ENCODE peak calls at places on chromosomes 11 and 22, in eight cellular contexts. One of them, this sample, is unnamed.
A peak's percentile ranks its signal among the peaks of the same experiment; 100 is the strongest.

GRCh38 chr11:69598147-69598546 is 42.8 kb upstream of the CCND1 start:
- DNase-seq in neural crest cell: no peak
- DNase-seq in fibroblast of the aortic adventitia: no peak
- DNase-seq in A549: no peak
- DNase-seq in sigmoid colon: no peak
- DNase-seq in esophagus squamous epithelium: no peak
- DNase-seq in cardiac fibroblast: peak; percentile 13
- DNase-seq in nephron progenitor cell: no peak
- DNase-seq in this sample: no peak

GRCh38 chr11:27242591-27242990 is 120.4 kb downstream of the CCDC34 start:
- DNase-seq in A549: no peak
- DNase-seq in nephron progenitor cell: no peak
- DNase-seq in cardiac fibroblast: no peak
- DNase-seq in neural crest cell: no peak
- DNase-seq in sigmoid colon: no peak
- DNase-seq in fibroblast of the aortic adventitia: peak; percentile 63
- DNase-seq in esophagus squamous epithelium: no peak
- DNase-seq in this sample: no peak

GRCh38 chr11:106087815-106088435 is 10.5 kb downstream of the AASDHPPT start:
- DNase-seq in sigmoid colon: peak; percentile 71
- DNase-seq in neural crest cell: peak; percentile 23
- DNase-seq in cardiac fibroblast: peak; percentile 80
- DNase-seq in A549: no peak
- DNase-seq in nephron progenitor cell: peak; percentile 44
- DNase-seq in esophagus squamous epithelium: no peak
- DNase-seq in fibroblast of the aortic adventitia: peak; percentile 78
- DNase-seq in this sample: peak; percentile 41

GRCh38 chr11:2480874-2481220 is 36.0 kb downstream of the KCNQ1 start:
- DNase-seq in neural crest cell: no peak
- DNase-seq in cardiac fibroblast: no peak
- DNase-seq in sigmoid colon: no peak
- DNase-seq in A549: no peak
- DNase-seq in fibroblast of the aortic adventitia: no peak
- DNase-seq in nephron progenitor cell: no peak
- DNase-seq in esophagus squamous epithelium: no peak
- DNase-seq in this sample: no peak

GRCh38 chr11:64245401-64245796 is 1.3 kb downstream of the PPP1R14B start:
- DNase-seq in fibroblast of the aortic adventitia: no peak
- DNase-seq in neural crest cell: no peak
- DNase-seq in A549: no peak
- DNase-seq in sigmoid colon: peak; percentile 84
- DNase-seq in cardiac fibroblast: no peak
- DNase-seq in esophagus squamous epithelium: no peak
- DNase-seq in nephron progenitor cell: no peak
- DNase-seq in this sample: peak; percentile 66

GRCh38 chr11:45806937-45807791 is 2.2 kb downstream of the SLC35C1 start:
- DNase-seq in A549: no peak
- DNase-seq in fibroblast of the aortic adventitia: no peak
- DNase-seq in neural crest cell: no peak
- DNase-seq in nephron progenitor cell: no peak
- DNase-seq in cardiac fibroblast: no peak
- DNase-seq in esophagus squamous epithelium: no peak
- DNase-seq in sigmoid colon: peak; percentile 28
- DNase-seq in this sample: no peak

GRCh38 chr22:22431271-22432220 is 77.0 kb downstream of the ZNF280B start:
- DNase-seq in cardiac fibroblast: peak; percentile 64
- DNase-seq in neural crest cell: peak; percentile 75
- DNase-seq in nephron progenitor cell: peak; percentile 81
- DNase-seq in fibroblast of the aortic adventitia: peak; percentile 55
- DNase-seq in esophagus squamous epithelium: no peak
- DNase-seq in A549: peak; percentile 53
- DNase-seq in sigmoid colon: peak; percentile 72
- DNase-seq in this sample: peak; percentile 66

GRCh38 chr11:56700919-56701485 is 2.1 kb downstream of the OR9G1 start:
- DNase-seq in nephron progenitor cell: no peak
- DNase-seq in cardiac fibroblast: no peak
- DNase-seq in sigmoid colon: no peak
- DNase-seq in A549: no peak
- DNase-seq in fibroblast of the aortic adventitia: no peak
- DNase-seq in neural crest cell: no peak
- DNase-seq in esophagus squamous epithelium: no peak
- DNase-seq in this sample: no peak

GRCh38 chr22:22342697-22343602 is 98.4 kb downstream of the VPREB1 start:
- DNase-seq in A549: peak; percentile 43
- DNase-seq in esophagus squamous epithelium: no peak
- DNase-seq in neural crest cell: peak; percentile 33
- DNase-seq in sigmoid colon: no peak
- DNase-seq in fibroblast of the aortic adventitia: peak; percentile 16
- DNase-seq in nephron progenitor cell: peak; percentile 82
- DNase-seq in cardiac fibroblast: peak; percentile 29
- DNase-seq in this sample: peak; percentile 78

GRCh38 chr11:133809525-133810178 is 35.7 kb downstream of the SPATA19 start:
- DNase-seq in fibroblast of the aortic adventitia: no peak
- DNase-seq in esophagus squamous epithelium: no peak
- DNase-seq in neural crest cell: no peak
- DNase-seq in cardiac fibroblast: no peak
- DNase-seq in sigmoid colon: no peak
- DNase-seq in A549: no peak
- DNase-seq in nephron progenitor cell: no peak
- DNase-seq in this sample: no peak

DNA sequence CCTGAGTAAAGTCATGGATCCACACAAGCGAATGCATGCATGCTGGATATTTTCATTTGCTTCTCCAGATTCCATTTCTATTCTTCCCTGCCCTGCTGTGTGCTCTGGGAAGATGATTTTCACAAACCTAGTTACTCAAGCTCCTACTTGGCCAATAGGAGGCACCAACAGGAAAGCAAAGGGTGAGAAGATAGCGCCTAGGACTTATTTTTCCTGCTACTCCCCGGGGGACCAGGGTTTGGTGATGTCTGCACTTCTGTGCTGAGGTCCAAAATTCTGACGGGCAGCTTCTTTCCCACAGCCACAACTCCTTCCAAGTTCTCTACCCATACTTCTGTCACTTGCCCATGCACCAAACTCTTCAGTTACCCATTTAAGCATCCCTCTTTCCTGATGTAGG is 509.3 kb upstream of the TENM4 start:
- DNase-seq in neural crest cell: no peak
- DNase-seq in A549: no peak
- DNase-seq in nephron progenitor cell: no peak
- DNase-seq in fibroblast of the aortic adventitia: no peak
- DNase-seq in cardiac fibroblast: no peak
- DNase-seq in esophagus squamous epithelium: no peak
- DNase-seq in sigmoid colon: no peak
- DNase-seq in this sample: no peak
- TF ChIP-seq CTCF in neural crest cell: no peak
- TF ChIP-seq CTCF in A549: no peak
- TF ChIP-seq CTCF in nephron progenitor cell: no peak
- TF ChIP-seq CTCF in fibroblast of the aortic adventitia: no peak
- TF ChIP-seq CTCF in cardiac fibroblast: no peak
- TF ChIP-seq CTCF in esophagus squamous epithelium: no peak
- TF ChIP-seq CTCF in sigmoid colon: no peak
- TF ChIP-seq CTCF in this sample: no peak

DNA sequence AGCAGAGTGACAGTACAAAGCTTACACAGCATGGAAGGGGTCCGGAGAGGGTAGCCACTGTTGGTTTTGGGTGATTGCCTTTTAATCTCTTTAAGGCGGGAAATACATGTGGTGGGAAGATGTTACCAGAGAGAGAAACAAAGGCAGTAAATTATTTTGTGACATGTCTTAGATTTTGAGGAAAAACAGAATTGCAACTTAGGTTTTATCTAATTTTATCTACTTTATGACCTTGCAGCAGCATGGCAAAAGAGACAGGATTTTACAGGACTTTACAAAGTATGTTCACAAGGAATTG is 1.9 kb downstream of the IFITM2 start:
- DNase-seq in fibroblast of the aortic adventitia: no peak
- DNase-seq in sigmoid colon: no peak
- DNase-seq in esophagus squamous epithelium: no peak
- DNase-seq in A549: no peak
- DNase-seq in neural crest cell: no peak
- DNase-seq in cardiac fibroblast: no peak
- DNase-seq in nephron progenitor cell: no peak
- DNase-seq in this sample: no peak
- TF ChIP-seq CTCF in fibroblast of the aortic adventitia: no peak
- TF ChIP-seq CTCF in sigmoid colon: no peak
- TF ChIP-seq CTCF in esophagus squamous epithelium: no peak
- TF ChIP-seq CTCF in A549: no peak
- TF ChIP-seq CTCF in neural crest cell: no peak
- TF ChIP-seq CTCF in cardiac fibroblast: no peak
- TF ChIP-seq CTCF in nephron progenitor cell: no peak
- TF ChIP-seq CTCF in this sample: no peak

DNA sequence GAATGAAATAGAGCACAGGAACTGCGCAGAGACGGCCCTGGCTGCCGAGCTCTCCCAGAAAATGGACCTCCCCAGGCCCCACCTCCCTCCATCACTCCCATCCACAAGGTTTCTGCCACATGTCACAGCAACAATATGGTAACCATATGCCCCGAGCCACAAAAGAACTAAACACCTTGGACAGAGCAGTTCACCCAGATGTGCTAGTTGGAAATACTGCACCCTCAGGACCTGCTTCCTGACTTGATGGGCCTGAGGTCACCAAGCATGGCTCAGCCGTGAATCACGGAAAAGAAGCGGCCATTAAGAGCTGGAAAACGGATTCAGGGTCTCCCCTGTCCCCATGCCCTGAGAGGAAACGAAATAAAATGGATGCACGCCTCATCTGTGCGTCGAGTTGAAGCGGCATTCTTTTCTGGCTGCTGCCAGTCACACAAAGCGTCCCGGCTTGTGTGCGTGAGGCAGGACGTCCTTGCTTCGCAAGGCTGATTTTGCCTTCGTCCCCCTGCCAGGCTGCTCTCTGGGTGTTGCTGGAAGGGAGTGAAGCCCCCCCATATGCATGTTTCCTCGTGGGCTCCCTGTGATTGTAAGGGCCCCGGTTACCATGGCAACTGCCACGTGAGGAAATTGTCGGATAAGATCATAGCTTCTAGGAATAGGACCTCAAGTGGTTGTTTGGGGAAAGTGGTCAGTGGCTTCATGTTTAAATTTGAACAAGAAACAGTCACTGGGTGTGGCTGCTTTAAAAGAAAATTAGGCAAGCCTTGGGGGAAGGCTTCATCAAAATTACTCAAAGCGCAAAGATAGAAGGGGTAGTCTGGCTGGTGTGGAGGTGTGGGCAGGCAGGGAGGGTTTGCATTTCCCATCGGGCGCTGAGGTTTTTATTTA is 51.7 kb downstream of the FLI1 start:
- DNase-seq in A549: no peak
- DNase-seq in esophagus squamous epithelium: no peak
- DNase-seq in nephron progenitor cell: peak; percentile 27
- DNase-seq in sigmoid colon: no peak
- DNase-seq in cardiac fibroblast: peak; percentile 35
- DNase-seq in neural crest cell: no peak
- DNase-seq in fibroblast of the aortic adventitia: peak; percentile 70
- DNase-seq in this sample: no peak
- TF ChIP-seq CTCF in A549: no peak
- TF ChIP-seq CTCF in esophagus squamous epithelium: no peak
- TF ChIP-seq CTCF in nephron progenitor cell: no peak
- TF ChIP-seq CTCF in sigmoid colon: no peak
- TF ChIP-seq CTCF in cardiac fibroblast: no peak
- TF ChIP-seq CTCF in neural crest cell: no peak
- TF ChIP-seq CTCF in fibroblast of the aortic adventitia: peak; percentile 28
- TF ChIP-seq CTCF in this sample: no peak

GRCh38 chr11:111975076-111975806 is 38.1 kb downstream of the DIXDC1 start:
- DNase-seq in fibroblast of the aortic adventitia: no peak
- DNase-seq in esophagus squamous epithelium: no peak
- DNase-seq in nephron progenitor cell: no peak
- DNase-seq in cardiac fibroblast: no peak
- DNase-seq in A549: no peak
- DNase-seq in neural crest cell: no peak
- DNase-seq in sigmoid colon: no peak
- DNase-seq in this sample: no peak
- TF ChIP-seq CTCF in fibroblast of the aortic adventitia: peak; percentile 18
- TF ChIP-seq CTCF in esophagus squamous epithelium: peak; percentile 21
- TF ChIP-seq CTCF in nephron progenitor cell: no peak
- TF ChIP-seq CTCF in cardiac fibroblast: peak; percentile 11
- TF ChIP-seq CTCF in A549: no peak
- TF ChIP-seq CTCF in neural crest cell: no peak
- TF ChIP-seq CTCF in sigmoid colon: no peak
- TF ChIP-seq CTCF in this sample: no peak

GRCh38 chr11:121321614-121322243 is 29.2 kb downstream of the SC5D start:
- DNase-seq in esophagus squamous epithelium: no peak
- DNase-seq in nephron progenitor cell: no peak
- DNase-seq in sigmoid colon: no peak
- DNase-seq in A549: no peak
- DNase-seq in cardiac fibroblast: peak; percentile 39
- DNase-seq in fibroblast of the aortic adventitia: peak; percentile 35
- DNase-seq in neural crest cell: no peak
- DNase-seq in this sample: no peak

GRCh38 chr11:121326230-121326629 is 33.7 kb downstream of the SC5D start:
- DNase-seq in cardiac fibroblast: no peak
- DNase-seq in neural crest cell: no peak
- DNase-seq in sigmoid colon: no peak
- DNase-seq in fibroblast of the aortic adventitia: no peak
- DNase-seq in A549: no peak
- DNase-seq in esophagus squamous epithelium: no peak
- DNase-seq in nephron progenitor cell: no peak
- DNase-seq in this sample: no peak

GRCh38 chr11:121328213-121328966 is 35.8 kb downstream of the SC5D start:
- DNase-seq in neural crest cell: no peak
- DNase-seq in fibroblast of the aortic adventitia: no peak
- DNase-seq in cardiac fibroblast: no peak
- DNase-seq in sigmoid colon: no peak
- DNase-seq in esophagus squamous epithelium: no peak
- DNase-seq in A549: no peak
- DNase-seq in nephron progenitor cell: no peak
- DNase-seq in this sample: peak; percentile 41

GRCh38 chr11:121318848-121319834 is 26.6 kb downstream of the SC5D start:
- DNase-seq in esophagus squamous epithelium: no peak
- DNase-seq in nephron progenitor cell: peak; percentile 25
- DNase-seq in neural crest cell: peak; percentile 31
- DNase-seq in fibroblast of the aortic adventitia: peak; percentile 68
- DNase-seq in A549: no peak
- DNase-seq in sigmoid colon: no peak
- DNase-seq in cardiac fibroblast: peak; percentile 67
- DNase-seq in this sample: peak; percentile 23

GRCh38 chr11:121323208-121323607 is 30.6 kb downstream of the SC5D start:
- DNase-seq in fibroblast of the aortic adventitia: no peak
- DNase-seq in nephron progenitor cell: no peak
- DNase-seq in esophagus squamous epithelium: no peak
- DNase-seq in neural crest cell: no peak
- DNase-seq in A549: no peak
- DNase-seq in cardiac fibroblast: no peak
- DNase-seq in sigmoid colon: no peak
- DNase-seq in this sample: no peak
- TF ChIP-seq CTCF in fibroblast of the aortic adventitia: peak; percentile 19
- TF ChIP-seq CTCF in nephron progenitor cell: no peak
- TF ChIP-seq CTCF in esophagus squamous epithelium: peak; percentile 16
- TF ChIP-seq CTCF in neural crest cell: no peak
- TF ChIP-seq CTCF in A549: no peak
- TF ChIP-seq CTCF in cardiac fibroblast: no peak
- TF ChIP-seq CTCF in sigmoid colon: no peak
- TF ChIP-seq CTCF in this sample: no peak

This sample was measured in CD8-positive, alpha-beta T cell.